ENCODE peak calls at places on chromosomes 11 and 22, in six cellular contexts. X is fibroblast of the aortic adventitia, E is left ventricle myocardium inferior, J is endodermal cell, O is HCT116, W is cardiac muscle cell. C is an unnamed sample.

GRCh38 chr11:38448284-38448683 is 1850.2 kb upstream of the RAG2 start:
- DNase-seq in O (no peak), J (no peak), E (peak), W (no peak), X (no peak), C (peak)

GRCh38 chr11:74011360-74012071 is 2.6 kb upstream of the UCP3 start:
- DNase-seq in W (no peak), E (no peak), J (no peak), O (no peak), X (peak), C (peak)

GRCh38 chr11:34162856-34163255 is 57.4 kb downstream of the NAT10 start:
- DNase-seq in J (no peak), W (no peak), X (no peak), O (no peak), E (no peak), C (no peak)

GRCh38 chr11:117097567-117098268 is 510 bp downstream of the SIK3 start:
- DNase-seq in W (peak), O (no peak), X (no peak), J (peak), E (peak), C (no peak)

GRCh38 chr11:34316347-34317037 is 41.3 kb downstream of the ABTB2 start:
- DNase-seq in W (no peak), E (no peak), J (no peak), O (no peak), X (no peak), C (no peak)

GRCh38 chr11:75342966-75343870 is 8.2 kb downstream of the ARRB1 start:
- DNase-seq in E (no peak), J (peak), X (no peak), O (no peak), W (no peak), C (peak)

GRCh38 chr22:45510376-45511232 is 7.9 kb downstream of the FBLN1 start:
- DNase-seq in W (no peak), X (no peak), J (no peak), O (no peak), E (no peak), C (no peak)

GRCh38 chr11:34512810-34513673 is 552 bp downstream of the ELF5 start:
- DNase-seq in E (peak), J (peak), X (peak), O (peak), W (peak), C (peak)

GRCh38 chr22:40417881-40418280 is 47.5 kb downstream of the SGSM3 start:
- DNase-seq in O (no peak), E (peak), W (no peak), X (no peak), J (no peak), C (no peak)

GRCh38 chr11:63917685-63918523 is 940 bp upstream of the RCOR2 start:
- DNase-seq in O (peak), E (peak), X (peak), W (peak), J (peak), C (peak)

GRCh38 chr11:34235591-34236071 is 122.2 kb downstream of the ABTB2 start:
- DNase-seq in W (no peak), E (no peak), J (peak), X (no peak), O (no peak), C (no peak)

GRCh38 chr22:34800265-34800664 is 265.7 kb upstream of the ISX start:
- DNase-seq in X (no peak), W (no peak), J (no peak), E (no peak), O (no peak), C (no peak)

GRCh38 chr11:15863411-15863810 is 492.9 kb downstream of the SOX6 start:
- DNase-seq in E (no peak), O (no peak), W (peak), J (no peak), X (peak), C (no peak)

GRCh38 chr11:130765951-130766649 is 150.2 kb downstream of the SNX19 start:
- DNase-seq in J (peak), O (no peak), X (no peak), E (no peak), W (no peak), C (no peak)

DNA sequence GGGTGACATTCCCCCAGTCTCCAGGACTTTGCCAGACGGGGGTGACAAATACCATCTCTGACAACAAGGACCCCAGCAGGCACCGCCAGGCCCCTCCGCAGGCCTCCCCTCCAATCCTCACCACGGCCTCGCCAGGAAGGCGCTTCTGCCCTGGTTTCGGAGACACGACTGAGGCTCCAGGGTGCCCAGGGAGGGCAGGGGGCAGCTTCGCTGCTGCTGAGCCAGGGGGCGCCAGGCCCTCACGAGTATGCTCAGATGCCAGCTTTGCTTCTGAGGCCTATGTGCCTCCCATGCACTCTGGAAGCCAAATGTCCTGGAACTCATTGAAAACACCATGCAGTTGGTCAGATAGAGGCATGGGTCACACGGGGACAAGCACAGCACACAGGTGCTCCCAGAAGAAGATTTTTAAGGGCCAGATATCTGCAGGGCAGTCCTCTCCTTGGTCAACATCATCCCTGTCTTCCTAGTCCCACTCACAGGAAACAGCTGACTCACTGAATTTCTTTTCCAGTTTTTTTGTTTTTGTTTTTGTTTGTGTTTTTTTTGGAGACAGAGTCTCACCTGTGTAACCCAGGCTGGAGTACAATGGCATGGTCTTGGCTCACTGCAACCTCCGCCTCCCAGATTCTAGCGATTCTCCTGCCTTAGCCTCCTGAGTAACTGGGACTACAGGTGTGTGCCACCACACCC is 19.9 kb downstream of the BID start:
- DNase-seq in W (no peak), O (no peak), E (no peak), J (peak), X (no peak), C (no peak)
- TF ChIP-seq CTCF in W (peak), O (peak), E (peak), J (peak), X (no peak), C (peak)

DNA sequence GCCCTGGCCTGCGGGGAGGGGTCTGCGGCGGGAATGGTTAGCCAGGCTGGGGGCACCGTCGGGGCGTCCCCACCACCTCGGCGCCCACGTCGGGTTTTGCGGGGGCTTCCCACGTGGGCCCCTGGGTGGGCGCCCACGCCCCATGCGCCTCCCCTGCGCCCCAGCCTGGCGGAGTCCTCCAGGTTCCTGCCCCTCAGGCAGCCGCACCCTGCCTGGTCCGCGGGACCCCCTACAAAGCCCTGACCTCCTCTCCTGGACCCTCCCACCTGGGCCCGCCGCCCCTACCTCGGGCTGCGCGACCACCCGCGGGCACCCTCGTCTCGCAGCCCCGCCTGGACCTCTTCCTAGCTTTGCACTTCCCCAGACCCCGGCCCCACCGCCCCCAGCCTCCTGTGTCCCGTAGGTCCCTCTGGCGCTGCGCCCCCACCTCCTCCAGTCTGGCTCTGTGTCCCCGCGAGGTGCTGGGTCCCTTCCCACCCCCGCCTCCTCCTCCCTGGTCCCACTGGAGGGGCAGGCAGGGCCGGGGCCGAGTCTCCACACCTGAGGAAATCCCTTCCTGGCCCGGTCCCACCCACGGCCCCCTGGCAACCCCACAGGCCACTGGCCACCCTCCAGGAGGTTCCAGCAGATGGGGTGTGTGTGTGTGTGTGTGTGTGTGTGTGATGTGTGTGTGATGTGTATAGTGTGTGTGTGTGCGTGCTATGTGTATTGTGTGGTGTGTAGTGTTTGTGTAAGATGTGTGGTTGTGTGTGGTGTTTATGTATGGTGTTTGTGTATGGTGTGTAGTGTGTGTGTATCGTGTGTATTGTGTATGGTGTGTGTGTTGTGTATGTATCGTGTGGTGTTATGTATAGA is 11.8 kb downstream of the PIM3 start:
- DNase-seq in W (no peak), J (peak), O (no peak), X (no peak), E (peak), C (no peak)
- H3K4me3 ChIP-seq in W (no peak), J (no peak), O (peak), X (no peak), E (peak), C (no peak)

GRCh38 chr11:111528557-111528956 is 12.0 kb upstream of the LAYN start:
- DNase-seq in O (no peak), X (peak), J (no peak), E (no peak), W (no peak), C (peak)
- TF ChIP-seq CTCF in O (peak), X (no peak), J (peak), E (no peak), W (no peak), C (peak)

GRCh38 chr11:120794748-120795147 is 229.2 kb upstream of the TBCEL start:
- DNase-seq in E (no peak), W (no peak), X (no peak), O (no peak), J (no peak), C (no peak)

GRCh38 chr11:120798854-120799253 is 225.0 kb upstream of the TBCEL start:
- DNase-seq in E (no peak), X (no peak), O (no peak), W (no peak), J (peak), C (no peak)

GRCh38 chr11:120797133-120797532 is 226.8 kb upstream of the TBCEL start:
- DNase-seq in X (no peak), J (no peak), O (no peak), W (no peak), E (no peak), C (no peak)

GRCh38 chr11:120801801-120802689 is 221.9 kb upstream of the TBCEL start:
- DNase-seq in W (peak), X (peak), J (peak), E (peak), O (peak), C (peak)

DNA sequence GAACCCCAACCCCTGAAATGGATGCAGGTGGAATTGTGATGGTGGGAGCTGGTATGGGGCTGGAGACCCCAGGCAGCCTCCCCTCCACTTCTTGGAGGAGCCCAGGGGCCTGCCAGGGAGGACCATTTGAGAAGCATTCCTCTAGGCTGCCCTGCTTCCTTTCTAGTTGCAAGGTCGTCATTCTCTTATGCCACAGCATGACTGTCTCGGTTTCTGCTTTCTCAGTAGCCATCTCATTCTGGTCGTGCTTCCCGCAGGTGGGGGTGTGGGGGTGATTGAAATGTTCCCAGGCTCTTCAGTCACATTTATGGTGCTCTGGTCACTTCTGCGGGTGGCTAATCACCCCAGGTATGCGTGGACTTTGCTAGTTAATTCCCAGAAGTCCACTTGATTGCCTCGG is 223.7 kb upstream of the TBCEL start:
- DNase-seq in E (no peak), O (no peak), W (no peak), X (no peak), J (no peak), C (no peak)
- H3K4me3 ChIP-seq in E (no peak), O (no peak), W (no peak), X (no peak), J (no peak), C (no peak)

GRCh38 chr11:91776660-91777059 is 448.0 kb upstream of the FAT3 start:
- DNase-seq in W (no peak), O (no peak), J (no peak), X (no peak), E (peak), C (no peak)

GRCh38 chr11:91768783-91769182 is 455.8 kb upstream of the FAT3 start:
- DNase-seq in E (no peak), X (no peak), W (no peak), O (no peak), J (no peak), C (no peak)

GRCh38 chr11:91778758-91779157 is 445.9 kb upstream of the FAT3 start:
- DNase-seq in W (no peak), E (no peak), J (no peak), X (no peak), O (no peak), C (no peak)

GRCh38 chr11:91773090-91773489 is 451.5 kb upstream of the FAT3 start:
- DNase-seq in E (no peak), X (no peak), W (no peak), O (no peak), J (peak), C (peak)
- TF ChIP-seq CTCF in E (no peak), X (no peak), W (no peak), O (no peak), J (peak), C (peak)

DNA sequence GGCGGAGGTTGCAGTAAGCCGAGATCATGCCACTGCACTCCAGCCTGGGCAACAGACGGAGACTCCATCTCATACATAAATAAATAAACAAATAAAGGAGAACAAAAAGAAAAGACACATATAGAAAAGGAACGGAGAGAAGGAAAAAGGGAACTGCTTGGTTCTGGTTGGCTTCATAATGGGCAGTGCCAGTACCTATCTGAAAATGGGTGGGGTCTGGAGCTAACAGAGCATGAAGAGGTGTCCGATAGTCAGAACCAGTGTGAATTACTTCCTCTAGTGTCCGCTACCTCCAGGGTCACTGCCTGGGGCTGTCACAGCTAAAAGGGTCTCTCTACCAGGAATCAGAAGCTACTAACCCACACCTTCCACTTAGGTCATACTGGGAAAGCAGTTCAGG is 27.2 kb upstream of the TTC28 start:
- DNase-seq in O (no peak), X (no peak), J (no peak), W (no peak), E (no peak), C (no peak)
- H3K4me3 ChIP-seq in O (no peak), X (no peak), J (no peak), W (no peak), E (no peak), C (no peak)

DNA sequence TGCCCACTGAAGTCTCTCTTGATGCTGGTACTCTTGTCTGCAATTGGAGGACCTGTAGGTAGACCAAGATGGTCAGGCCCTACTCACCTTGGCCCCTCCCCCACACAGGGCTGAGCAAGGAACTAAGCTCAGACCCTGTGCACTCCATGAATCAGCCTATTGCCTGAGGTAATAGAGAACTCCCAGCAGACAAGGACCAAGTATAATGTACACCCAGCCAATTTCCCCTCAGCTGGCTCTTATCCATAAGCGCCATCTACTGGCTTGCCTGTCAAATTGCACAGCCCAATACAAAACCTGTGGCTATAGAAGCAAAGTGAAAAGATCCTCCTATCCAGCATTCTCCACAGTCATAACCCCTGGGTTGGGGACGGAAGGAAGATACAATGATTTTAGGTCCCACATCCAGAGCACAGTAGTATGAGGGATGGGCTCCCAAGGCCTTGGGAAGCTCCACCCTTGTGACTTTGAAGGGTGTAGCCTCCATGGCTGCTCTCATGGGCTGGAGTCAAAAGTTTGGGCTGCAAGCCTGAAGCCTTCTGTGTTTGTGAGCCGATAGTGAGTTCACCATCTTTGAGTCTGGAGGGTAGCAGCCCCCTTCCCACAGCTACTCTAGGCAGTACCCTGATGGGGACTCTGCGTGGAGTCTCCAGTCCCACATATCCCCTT is 56.0 kb downstream of the GLYATL2 start:
- DNase-seq in X (peak), O (peak), J (peak), E (no peak), W (peak), C (peak)
- TF ChIP-seq CTCF in X (peak), O (peak), J (peak), E (peak), W (peak), C (peak)

GRCh38 chr22:38455063-38455529 is at the start of gene KCNJ4:
- DNase-seq in J (no peak), X (no peak), O (no peak), E (no peak), W (no peak), C (no peak)

GRCh38 chr22:38454361-38455062 is 487 bp downstream of the KCNJ4 start:
- DNase-seq in E (no peak), O (no peak), W (peak), J (peak), X (no peak), C (no peak)

GRCh38 chr22:38455530-38456271 is 702 bp upstream of the KCNJ4 start:
- DNase-seq in X (no peak), E (no peak), W (peak), O (no peak), J (peak), C (no peak)

GRCh38 chr22:38456841-38457699 is 2.1 kb upstream of the KCNJ4 start:
- DNase-seq in J (no peak), X (no peak), W (no peak), O (no peak), E (no peak), C (no peak)

GRCh38 chr22:38456272-38456837 is 1.4 kb upstream of the KCNJ4 start:
- DNase-seq in E (no peak), O (no peak), W (no peak), X (no peak), J (no peak), C (no peak)
- H3K4me3 ChIP-seq in E (peak), O (no peak), W (peak), X (no peak), J (no peak), C (no peak)

DNA sequence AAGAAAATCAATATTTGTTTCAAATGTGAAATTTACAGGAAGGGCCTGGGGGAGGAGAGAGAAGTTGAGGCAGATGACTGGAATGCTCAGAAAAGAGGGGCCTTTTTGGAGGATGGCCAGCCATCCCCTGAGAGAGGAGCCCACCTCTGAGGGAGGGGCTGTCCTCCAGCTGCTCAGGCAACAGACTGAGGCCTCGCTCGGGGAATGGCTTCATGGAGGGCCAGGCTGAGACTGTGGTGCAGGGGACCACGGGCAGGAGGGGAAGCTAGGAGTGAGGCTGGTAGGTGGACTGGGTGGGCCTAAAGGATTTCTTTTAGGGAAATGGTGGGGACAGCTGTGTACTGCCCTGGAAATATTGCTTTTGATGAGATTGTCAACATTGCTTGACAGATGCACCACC is 73.5 kb upstream of the CADM1 start:
- DNase-seq in E (no peak), X (no peak), J (no peak), W (no peak), O (no peak), C (no peak)
- TF ChIP-seq CTCF in E (no peak), X (no peak), J (no peak), W (no peak), O (no peak), C (no peak)

C was measured in fibroblast of pulmonary artery.